ENCODE peak calls at places on chromosomes 16 and 17, in nine cellular contexts. One of them, this sample, is unnamed. For H3K27me3, the result is how much of the 10 kb centered on the place peaks cover.

GRCh38 chr16:8866118-8866883 is 2.5 kb downstream of the CARHSP1 start:
- DNase-seq in uterus: peak
- DNase-seq in thoracic aorta: no peak
- DNase-seq in ascending aorta: no peak
- DNase-seq in lower lobe of right lung: no peak
- DNase-seq in HL-60: no peak
- DNase-seq in endodermal cell: peak
- DNase-seq in testis: peak
- DNase-seq in neuronal stem cell: peak
- DNase-seq in this sample: no peak

GRCh38 chr17:52947418-52947817 is 788.9 kb upstream of the CA10 start:
- DNase-seq in HL-60: no peak
- DNase-seq in endodermal cell: no peak
- DNase-seq in testis: no peak
- DNase-seq in lower lobe of right lung: no peak
- DNase-seq in uterus: no peak
- DNase-seq in thoracic aorta: no peak
- DNase-seq in ascending aorta: no peak
- DNase-seq in neuronal stem cell: no peak
- DNase-seq in this sample: no peak

GRCh38 chr16:57093845-57094564 is 1.6 kb downstream of the CPNE2 start:
- DNase-seq in uterus: no peak
- DNase-seq in testis: no peak
- DNase-seq in HL-60: no peak
- DNase-seq in thoracic aorta: no peak
- DNase-seq in lower lobe of right lung: no peak
- DNase-seq in neuronal stem cell: no peak
- DNase-seq in ascending aorta: no peak
- DNase-seq in endodermal cell: no peak
- DNase-seq in this sample: no peak

GRCh38 chr17:16352303-16352837 is 899 bp downstream of the CENPV start:
- DNase-seq in neuronal stem cell: peak
- DNase-seq in testis: peak
- DNase-seq in uterus: peak
- DNase-seq in thoracic aorta: no peak
- DNase-seq in HL-60: peak
- DNase-seq in endodermal cell: peak
- DNase-seq in lower lobe of right lung: no peak
- DNase-seq in ascending aorta: no peak
- DNase-seq in this sample: peak

GRCh38 chr17:10169274-10169673 is 29.1 kb downstream of the GAS7 start:
- DNase-seq in neuronal stem cell: no peak
- DNase-seq in thoracic aorta: no peak
- DNase-seq in testis: no peak
- DNase-seq in lower lobe of right lung: no peak
- DNase-seq in endodermal cell: no peak
- DNase-seq in HL-60: no peak
- DNase-seq in uterus: no peak
- DNase-seq in ascending aorta: no peak
- DNase-seq in this sample: no peak

GRCh38 chr17:81542431-81543338 is 9.5 kb downstream of the FAAP100 start:
- DNase-seq in HL-60: no peak
- DNase-seq in neuronal stem cell: no peak
- DNase-seq in uterus: no peak
- DNase-seq in ascending aorta: no peak
- DNase-seq in endodermal cell: no peak
- DNase-seq in lower lobe of right lung: no peak
- DNase-seq in thoracic aorta: no peak
- DNase-seq in testis: no peak
- DNase-seq in this sample: no peak

GRCh38 chr16:48963901-48964615 is 317.6 kb downstream of the CBLN1 start:
- DNase-seq in ascending aorta: no peak
- DNase-seq in uterus: no peak
- DNase-seq in testis: no peak
- DNase-seq in thoracic aorta: no peak
- DNase-seq in HL-60: no peak
- DNase-seq in neuronal stem cell: no peak
- DNase-seq in lower lobe of right lung: no peak
- DNase-seq in endodermal cell: no peak
- DNase-seq in this sample: no peak

GRCh38 chr16:77402118-77402517 is 32.7 kb downstream of the ADAMTS18 start:
- DNase-seq in uterus: no peak
- DNase-seq in ascending aorta: no peak
- DNase-seq in testis: no peak
- DNase-seq in lower lobe of right lung: no peak
- DNase-seq in neuronal stem cell: no peak
- DNase-seq in endodermal cell: no peak
- DNase-seq in thoracic aorta: no peak
- DNase-seq in HL-60: no peak
- DNase-seq in this sample: no peak

GRCh38 chr17:8799851-8800212 is 667 bp upstream of the MFSD6L start:
- DNase-seq in testis: peak
- DNase-seq in lower lobe of right lung: no peak
- DNase-seq in neuronal stem cell: no peak
- DNase-seq in ascending aorta: no peak
- DNase-seq in uterus: no peak
- DNase-seq in thoracic aorta: no peak
- DNase-seq in HL-60: no peak
- DNase-seq in endodermal cell: no peak
- DNase-seq in this sample: no peak

GRCh38 chr17:47203984-47204721 is 5.0 kb upstream of the MYL4 start:
- DNase-seq in testis: no peak
- DNase-seq in ascending aorta: no peak
- DNase-seq in uterus: no peak
- DNase-seq in HL-60: no peak
- DNase-seq in lower lobe of right lung: no peak
- DNase-seq in thoracic aorta: no peak
- DNase-seq in neuronal stem cell: no peak
- DNase-seq in endodermal cell: no peak
- DNase-seq in this sample: no peak

GRCh38 chr17:76394166-76394565 is 9.8 kb downstream of the SPHK1 start:
- DNase-seq in testis: no peak
- DNase-seq in HL-60: no peak
- DNase-seq in neuronal stem cell: no peak
- DNase-seq in ascending aorta: no peak
- DNase-seq in thoracic aorta: no peak
- DNase-seq in lower lobe of right lung: no peak
- DNase-seq in endodermal cell: no peak
- DNase-seq in uterus: no peak
- DNase-seq in this sample: no peak

GRCh38 chr16:52581530-52581929 is 34.6 kb upstream of the TOX3 start:
- DNase-seq in uterus: no peak
- DNase-seq in endodermal cell: peak
- DNase-seq in ascending aorta: no peak
- DNase-seq in HL-60: no peak
- DNase-seq in neuronal stem cell: no peak
- DNase-seq in lower lobe of right lung: no peak
- DNase-seq in testis: no peak
- DNase-seq in thoracic aorta: no peak
- DNase-seq in this sample: no peak

GRCh38 chr17:28871056-28871579 is 16.3 kb downstream of the ERAL1 start:
- DNase-seq in thoracic aorta: no peak
- DNase-seq in uterus: no peak
- DNase-seq in ascending aorta: no peak
- DNase-seq in HL-60: no peak
- DNase-seq in lower lobe of right lung: no peak
- DNase-seq in endodermal cell: no peak
- DNase-seq in neuronal stem cell: no peak
- DNase-seq in testis: no peak
- DNase-seq in this sample: peak

GRCh38 chr16:50235581-50235980 is 30.8 kb upstream of the ADCY7 start:
- DNase-seq in HL-60: no peak
- DNase-seq in testis: no peak
- DNase-seq in ascending aorta: no peak
- DNase-seq in lower lobe of right lung: no peak
- DNase-seq in neuronal stem cell: no peak
- DNase-seq in thoracic aorta: no peak
- DNase-seq in uterus: no peak
- DNase-seq in endodermal cell: no peak
- DNase-seq in this sample: no peak

GRCh38 chr17:15171433-15172047 is 93.6 kb downstream of the PMP22 start:
- DNase-seq in HL-60: peak
- DNase-seq in neuronal stem cell: peak
- DNase-seq in lower lobe of right lung: peak
- DNase-seq in testis: peak
- DNase-seq in uterus: peak
- DNase-seq in endodermal cell: peak
- DNase-seq in ascending aorta: peak
- DNase-seq in thoracic aorta: no peak
- DNase-seq in this sample: peak

GRCh38 chr17:40025991-40026815 is 11.0 kb downstream of the CSF3 start:
- DNase-seq in uterus: no peak
- DNase-seq in thoracic aorta: no peak
- DNase-seq in ascending aorta: no peak
- DNase-seq in lower lobe of right lung: no peak
- DNase-seq in endodermal cell: no peak
- DNase-seq in HL-60: no peak
- DNase-seq in neuronal stem cell: no peak
- DNase-seq in testis: no peak
- DNase-seq in this sample: no peak

GRCh38 chr17:76132574-76133338 is 8.3 kb downstream of the FOXJ1 start:
- DNase-seq in ascending aorta: no peak
- DNase-seq in testis: no peak
- DNase-seq in lower lobe of right lung: peak
- DNase-seq in neuronal stem cell: no peak
- DNase-seq in endodermal cell: peak
- DNase-seq in uterus: no peak
- DNase-seq in thoracic aorta: no peak
- DNase-seq in HL-60: no peak
- DNase-seq in this sample: no peak

GRCh38 chr17:31394544-31394943 is 3.1 kb downstream of the RAB11FIP4 start:
- DNase-seq in thoracic aorta: no peak
- DNase-seq in uterus: peak
- DNase-seq in HL-60: peak
- DNase-seq in testis: peak
- DNase-seq in neuronal stem cell: peak
- DNase-seq in endodermal cell: peak
- DNase-seq in lower lobe of right lung: no peak
- DNase-seq in ascending aorta: peak
- DNase-seq in this sample: peak

GRCh38 chr16:88815901-88816589 is 4.3 kb upstream of the APRT start:
- DNase-seq in ascending aorta: no peak
- DNase-seq in lower lobe of right lung: no peak
- DNase-seq in neuronal stem cell: no peak
- DNase-seq in testis: no peak
- DNase-seq in uterus: no peak
- DNase-seq in thoracic aorta: no peak
- DNase-seq in endodermal cell: peak
- DNase-seq in HL-60: peak
- DNase-seq in this sample: peak

DNA sequence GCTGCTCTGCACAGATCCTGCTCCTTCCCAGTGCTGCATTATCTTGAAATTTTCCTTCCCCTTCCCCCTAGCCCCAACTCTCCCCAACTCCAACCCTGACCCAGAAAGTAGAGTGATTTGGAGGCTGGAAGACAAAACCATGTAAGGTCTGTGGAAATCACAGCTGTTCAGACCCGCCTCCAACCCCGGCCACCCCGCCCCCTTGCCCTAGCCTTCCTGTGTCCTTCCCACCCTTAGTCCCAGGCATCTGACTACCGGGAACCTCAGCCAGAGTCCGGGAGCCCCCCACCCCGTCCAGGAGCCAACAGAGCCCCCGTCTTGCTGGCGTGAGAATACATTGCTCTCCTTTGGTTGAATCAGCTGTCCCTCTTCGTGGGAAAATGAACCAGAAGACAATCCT is at the start of gene AOC3:
- DNase-seq in neuronal stem cell: no peak
- DNase-seq in ascending aorta: peak
- DNase-seq in thoracic aorta: no peak
- DNase-seq in endodermal cell: no peak
- DNase-seq in HL-60: no peak
- DNase-seq in lower lobe of right lung: no peak
- DNase-seq in testis: peak
- DNase-seq in uterus: peak
- DNase-seq in this sample: peak
- H3K4me3 ChIP-seq in neuronal stem cell: no peak
- H3K4me3 ChIP-seq in ascending aorta: peak
- H3K4me3 ChIP-seq in thoracic aorta: peak
- H3K4me3 ChIP-seq in endodermal cell: no peak
- H3K4me3 ChIP-seq in HL-60: no peak
- H3K4me3 ChIP-seq in lower lobe of right lung: peak
- H3K4me3 ChIP-seq in testis: no peak
- H3K4me3 ChIP-seq in uterus: peak
- H3K4me3 ChIP-seq in this sample: peak

GRCh38 chr17:42673266-42673884 is 3.4 kb downstream of the PLEKHH3 start:
- DNase-seq in testis: peak
- DNase-seq in ascending aorta: peak
- DNase-seq in neuronal stem cell: no peak
- DNase-seq in uterus: peak
- DNase-seq in thoracic aorta: no peak
- DNase-seq in HL-60: no peak
- DNase-seq in endodermal cell: no peak
- DNase-seq in lower lobe of right lung: no peak
- DNase-seq in this sample: no peak
- H3K27me3 ChIP-seq in testis: under half
- H3K27me3 ChIP-seq in ascending aorta: under half
- H3K27me3 ChIP-seq in neuronal stem cell: under half
- H3K27me3 ChIP-seq in uterus: under half
- H3K27me3 ChIP-seq in thoracic aorta: under half
- H3K27me3 ChIP-seq in HL-60: half or more
- H3K27me3 ChIP-seq in endodermal cell: half or more
- H3K27me3 ChIP-seq in lower lobe of right lung: under half
- H3K27me3 ChIP-seq in this sample: half or more

GRCh38 chr16:82810077-82810476 is 183.3 kb downstream of the CDH13 start:
- DNase-seq in uterus: no peak
- DNase-seq in ascending aorta: no peak
- DNase-seq in endodermal cell: no peak
- DNase-seq in HL-60: no peak
- DNase-seq in testis: no peak
- DNase-seq in neuronal stem cell: no peak
- DNase-seq in lower lobe of right lung: no peak
- DNase-seq in thoracic aorta: no peak
- DNase-seq in this sample: no peak
- H3K4me3 ChIP-seq in uterus: no peak
- H3K4me3 ChIP-seq in ascending aorta: no peak
- H3K4me3 ChIP-seq in endodermal cell: no peak
- H3K4me3 ChIP-seq in HL-60: no peak
- H3K4me3 ChIP-seq in testis: no peak
- H3K4me3 ChIP-seq in neuronal stem cell: no peak
- H3K4me3 ChIP-seq in lower lobe of right lung: no peak
- H3K4me3 ChIP-seq in thoracic aorta: no peak
- H3K4me3 ChIP-seq in this sample: no peak

DNA sequence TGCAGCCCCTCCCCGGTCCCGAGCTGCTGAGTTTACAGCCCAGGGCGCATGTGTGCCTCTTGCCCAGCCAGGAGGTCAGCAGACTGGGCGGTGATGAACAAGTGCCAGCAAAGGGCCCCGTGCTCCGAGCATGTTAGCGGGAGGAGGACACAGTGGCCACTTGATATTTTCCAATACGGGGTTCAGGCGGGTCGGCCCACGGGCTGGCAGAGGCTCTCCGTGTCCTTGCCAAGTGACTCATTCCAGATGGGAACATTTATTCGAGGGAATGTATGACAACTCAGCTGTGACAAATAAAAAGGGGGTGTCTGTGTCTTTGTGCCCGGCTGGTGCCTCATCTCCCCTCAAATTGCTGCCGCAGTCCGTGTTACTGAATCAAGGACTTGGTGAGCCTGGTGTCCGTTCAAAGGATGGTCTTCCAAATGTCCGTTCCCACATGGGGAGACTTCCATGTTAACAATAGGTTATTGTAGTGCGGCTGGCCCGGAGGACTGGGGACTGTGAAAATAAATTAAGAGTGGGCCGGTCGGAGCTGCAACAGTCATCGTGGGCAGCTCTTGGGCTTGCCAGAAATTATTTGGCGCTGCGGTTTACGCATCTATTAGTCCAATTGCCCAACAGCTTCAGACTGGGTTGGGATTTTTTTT is 173.9 kb upstream of the CIBAR2 start:
- DNase-seq in neuronal stem cell: no peak
- DNase-seq in testis: peak
- DNase-seq in endodermal cell: no peak
- DNase-seq in HL-60: no peak
- DNase-seq in uterus: peak
- DNase-seq in lower lobe of right lung: no peak
- DNase-seq in ascending aorta: peak
- DNase-seq in thoracic aorta: peak
- DNase-seq in this sample: no peak
- H3K27me3 ChIP-seq in neuronal stem cell: under half
- H3K27me3 ChIP-seq in testis: under half
- H3K27me3 ChIP-seq in endodermal cell: under half
- H3K27me3 ChIP-seq in HL-60: under half
- H3K27me3 ChIP-seq in uterus: under half
- H3K27me3 ChIP-seq in lower lobe of right lung: under half
- H3K27me3 ChIP-seq in ascending aorta: under half
- H3K27me3 ChIP-seq in thoracic aorta: under half
- H3K27me3 ChIP-seq in this sample: under half